ENCODE peak calls at places on chromosomes 1 and 21, in eight cellular contexts. R is GDM1; D is CD4-positive, alpha-beta T cell; A is left colon; K is Daoy; P is left lung; S is NCI-H146; Q is RPMI8226. N is an unnamed sample.

GRCh38 chr1:26861889-26862371 is 1.0 kb upstream of the SFN start:
- DNase-seq in A (no peak), R (no peak), S (no peak), D (no peak), K (peak; percentile 69), Q (no peak), P (peak; percentile 78), N (no peak)

GRCh38 chr1:179178965-179179364 is 50.5 kb downstream of the ABL2 start:
- DNase-seq in Q (no peak), K (no peak), P (no peak), A (no peak), D (no peak), S (no peak), R (no peak), N (no peak)

GRCh38 chr1:166905930-166906329 is 29.9 kb upstream of the TADA1 start:
- DNase-seq in P (no peak), Q (no peak), S (no peak), D (no peak), R (no peak), A (no peak), K (peak; percentile 86), N (no peak)

GRCh38 chr1:226061793-226062557 is 541 bp upstream of the H3-3A start:
- DNase-seq in R (peak; percentile 86), Q (peak; percentile 76), A (peak; percentile 86), K (peak; percentile 89), D (peak; percentile 37), S (peak; percentile 87), P (peak; percentile 95), N (peak; percentile 88)

GRCh38 chr1:217969428-217969827 is 315.7 kb upstream of the RRP15 start:
- DNase-seq in A (no peak), R (no peak), S (no peak), Q (no peak), D (no peak), P (no peak), K (no peak), N (no peak)

GRCh38 chr21:38824124-38824822 is 18.5 kb downstream of the ETS2 start:
- DNase-seq in R (no peak), Q (no peak), P (peak; percentile 35), D (no peak), K (no peak), A (peak; percentile 71), S (no peak), N (no peak)

GRCh38 chr1:1921901-1922753 is 3.0 kb upstream of the TMEM52 start:
- DNase-seq in D (no peak), S (no peak), Q (no peak), A (peak; percentile 30), P (no peak), R (no peak), K (no peak), N (no peak)

GRCh38 chr21:46637952-46638746 is 2.7 kb downstream of the PRMT2 start:
- DNase-seq in R (no peak), S (no peak), P (no peak), D (no peak), Q (no peak), A (no peak), K (no peak), N (no peak)

GRCh38 chr1:55230654-55231053 is 15.5 kb upstream of the USP24 start:
- DNase-seq in K (no peak), Q (no peak), A (no peak), S (no peak), P (no peak), R (no peak), D (no peak), N (no peak)

GRCh38 chr1:206001476-206001888 is 1.7 kb downstream of the RAB7B start:
- DNase-seq in R (peak; percentile 57), K (peak; percentile 93), A (peak; percentile 31), P (peak; percentile 71), S (no peak), Q (peak; percentile 43), D (no peak), N (no peak)

GRCh38 chr1:182829285-182829932 is 9.7 kb upstream of the DHX9 start:
- DNase-seq in A (no peak), K (no peak), R (no peak), Q (peak; percentile 58), D (no peak), S (no peak), P (no peak), N (no peak)

GRCh38 chr21:16310191-16310590 is 580.4 kb downstream of the USP25 start:
- DNase-seq in A (no peak), P (no peak), S (no peak), D (no peak), K (no peak), Q (no peak), R (no peak), N (no peak)

GRCh38 chr1:62685431-62685859 is 2.7 kb downstream of the DOCK7 start:
- DNase-seq in R (no peak), A (no peak), K (no peak), Q (no peak), D (no peak), S (no peak), P (no peak), N (no peak)